ENCODE peak calls at places on chromosome 16, in ten cellular contexts. S is GM23338; T is CD8-positive, alpha-beta memory T cell; Q is fibroblast of mammary gland; O is activated CD4-positive, alpha-beta T cell treated with anti-CD3 and anti-CD28 coated beads for 48 hours; F is T-helper 1 cell; M is NCI-H146; H is AG10803; P is effector CD4-positive, alpha-beta T cell; Z is HCT116. K is an unnamed sample.

GRCh38 chr16:4517812-4518211 is 20.8 kb downstream of the CDIP1 start:
- DNase-seq in O (no peak), M (peak), P (no peak), T (no peak), F (no peak), H (no peak), S (peak), Z (no peak), Q (peak), K (peak)

GRCh38 chr16:49928176-49928892 is 72.4 kb upstream of the ZNF423 start:
- DNase-seq in O (no peak), H (no peak), M (no peak), F (no peak), P (no peak), S (no peak), Z (no peak), T (no peak), Q (no peak), K (no peak)

GRCh38 chr16:48623304-48624016 is 13.5 kb upstream of the N4BP1 start:
- DNase-seq in O (peak), S (peak), M (peak), T (peak), H (peak), Z (peak), Q (peak), P (peak), F (peak), K (peak)

GRCh38 chr16:20327444-20328041 is at the start of gene GP2:
- DNase-seq in O (no peak), H (no peak), M (no peak), Q (no peak), S (peak), T (no peak), Z (no peak), P (no peak), F (no peak), K (peak)

GRCh38 chr16:64469906-64470702 is 651.8 kb downstream of the CDH11 start:
- DNase-seq in O (no peak), H (no peak), Z (no peak), F (no peak), P (no peak), M (no peak), S (no peak), Q (no peak), T (no peak), K (no peak)

GRCh38 chr16:65124596-65124995 is 2.7 kb upstream of the CDH11 start:
- DNase-seq in Z (no peak), T (no peak), M (no peak), H (no peak), S (no peak), O (no peak), F (no peak), Q (no peak), P (no peak), K (no peak)

GRCh38 chr16:63530208-63530607 is 1494.0 kb upstream of the CDH8 start:
- DNase-seq in Q (no peak), S (peak), T (no peak), Z (no peak), H (no peak), F (no peak), O (no peak), P (no peak), M (no peak), K (no peak)

GRCh38 chr16:66490774-66491715 is 58.9 kb downstream of the TK2 start:
- DNase-seq in S (no peak), P (no peak), Z (no peak), F (no peak), T (no peak), M (no peak), H (no peak), Q (no peak), O (no peak), K (no peak)

GRCh38 chr16:35295856-35296255 is 1836.4 kb downstream of the TP53TG3F start:
- DNase-seq in P (no peak), O (no peak), Q (no peak), S (no peak), T (no peak), F (no peak), Z (no peak), H (no peak), M (no peak), K (no peak)

GRCh38 chr16:69703638-69704037 is 22.7 kb downstream of the NQO1 start:
- DNase-seq in M (no peak), Z (no peak), S (no peak), T (no peak), O (no peak), P (no peak), F (no peak), Q (peak), H (peak), K (no peak)

K was measured in NCI-H1092 treated with DMSO at 0.1 percent for 48 hours.